ENCODE peak calls at places on chromosome 4, in seven cellular contexts. One of them, this sample, is unnamed.

GRCh38 chr4:8820178-8821102 is 51.2 kb downstream of the HMX1 start:
- DNase-seq in A549: no peak
- DNase-seq in endothelial cell of umbilical vein: no peak
- DNase-seq in IMR-90: no peak
- DNase-seq in GM12878: no peak
- DNase-seq in stomach: peak
- DNase-seq in uterus: no peak
- DNase-seq in this sample: no peak

GRCh38 chr4:74838746-74839370 is 44.5 kb upstream of the BTC start:
- DNase-seq in A549: no peak
- DNase-seq in endothelial cell of umbilical vein: no peak
- DNase-seq in IMR-90: peak
- DNase-seq in GM12878: no peak
- DNase-seq in stomach: no peak
- DNase-seq in uterus: no peak
- DNase-seq in this sample: no peak

GRCh38 chr4:23484689-23485088 is 405.2 kb downstream of the PPARGC1A start:
- DNase-seq in A549: no peak
- DNase-seq in endothelial cell of umbilical vein: peak
- DNase-seq in IMR-90: no peak
- DNase-seq in GM12878: no peak
- DNase-seq in stomach: no peak
- DNase-seq in uterus: no peak
- DNase-seq in this sample: no peak

GRCh38 chr4:10015140-10015753 is 6.0 kb downstream of the SLC2A9 start:
- DNase-seq in A549: no peak
- DNase-seq in endothelial cell of umbilical vein: peak
- DNase-seq in IMR-90: peak
- DNase-seq in GM12878: no peak
- DNase-seq in stomach: peak
- DNase-seq in uterus: no peak
- DNase-seq in this sample: no peak

GRCh38 chr4:6944311-6945051 is 34.9 kb downstream of the TBC1D14 start:
- DNase-seq in A549: no peak
- DNase-seq in endothelial cell of umbilical vein: peak
- DNase-seq in IMR-90: no peak
- DNase-seq in GM12878: no peak
- DNase-seq in stomach: no peak
- DNase-seq in uterus: no peak
- DNase-seq in this sample: no peak

GRCh38 chr4:3399277-3400194 is 42.2 kb upstream of the HGFAC start:
- DNase-seq in A549: no peak
- DNase-seq in endothelial cell of umbilical vein: peak
- DNase-seq in IMR-90: no peak
- DNase-seq in GM12878: no peak
- DNase-seq in stomach: no peak
- DNase-seq in uterus: no peak
- DNase-seq in this sample: no peak

GRCh38 chr4:110540606-110541440 is 64.9 kb downstream of the ENPEP start:
- DNase-seq in A549: no peak
- DNase-seq in endothelial cell of umbilical vein: peak
- DNase-seq in IMR-90: peak
- DNase-seq in GM12878: no peak
- DNase-seq in stomach: no peak
- DNase-seq in uterus: no peak
- DNase-seq in this sample: no peak

GRCh38 chr4:120561648-120562047 is 360.9 kb downstream of the PRDM5 start:
- DNase-seq in A549: no peak
- DNase-seq in endothelial cell of umbilical vein: no peak
- DNase-seq in IMR-90: no peak
- DNase-seq in GM12878: no peak
- DNase-seq in stomach: no peak
- DNase-seq in uterus: no peak
- DNase-seq in this sample: no peak

GRCh38 chr4:82128355-82128754 is 245.4 kb downstream of the HNRNPD start:
- DNase-seq in A549: no peak
- DNase-seq in endothelial cell of umbilical vein: no peak
- DNase-seq in IMR-90: no peak
- DNase-seq in GM12878: no peak
- DNase-seq in stomach: no peak
- DNase-seq in uterus: no peak
- DNase-seq in this sample: no peak

GRCh38 chr4:113457886-113458285 is 303.7 kb downstream of the CAMK2D start:
- DNase-seq in A549: no peak
- DNase-seq in endothelial cell of umbilical vein: no peak
- DNase-seq in IMR-90: peak
- DNase-seq in GM12878: no peak
- DNase-seq in stomach: no peak
- DNase-seq in uterus: no peak
- DNase-seq in this sample: no peak

GRCh38 chr4:122688529-122688928 is 44.0 kb upstream of the BBS12 start:
- DNase-seq in A549: no peak
- DNase-seq in endothelial cell of umbilical vein: peak
- DNase-seq in IMR-90: peak
- DNase-seq in GM12878: no peak
- DNase-seq in stomach: no peak
- DNase-seq in uterus: no peak
- DNase-seq in this sample: no peak

GRCh38 chr4:73704314-73705055 is 35.9 kb upstream of the CXCL8 start:
- DNase-seq in A549: peak
- DNase-seq in endothelial cell of umbilical vein: peak
- DNase-seq in IMR-90: peak
- DNase-seq in GM12878: no peak
- DNase-seq in stomach: peak
- DNase-seq in uterus: peak
- DNase-seq in this sample: no peak

GRCh38 chr4:170868191-170868590 is 778.4 kb upstream of the AADAT start:
- DNase-seq in A549: no peak
- DNase-seq in endothelial cell of umbilical vein: no peak
- DNase-seq in IMR-90: no peak
- DNase-seq in GM12878: no peak
- DNase-seq in stomach: no peak
- DNase-seq in uterus: no peak
- DNase-seq in this sample: no peak

DNA sequence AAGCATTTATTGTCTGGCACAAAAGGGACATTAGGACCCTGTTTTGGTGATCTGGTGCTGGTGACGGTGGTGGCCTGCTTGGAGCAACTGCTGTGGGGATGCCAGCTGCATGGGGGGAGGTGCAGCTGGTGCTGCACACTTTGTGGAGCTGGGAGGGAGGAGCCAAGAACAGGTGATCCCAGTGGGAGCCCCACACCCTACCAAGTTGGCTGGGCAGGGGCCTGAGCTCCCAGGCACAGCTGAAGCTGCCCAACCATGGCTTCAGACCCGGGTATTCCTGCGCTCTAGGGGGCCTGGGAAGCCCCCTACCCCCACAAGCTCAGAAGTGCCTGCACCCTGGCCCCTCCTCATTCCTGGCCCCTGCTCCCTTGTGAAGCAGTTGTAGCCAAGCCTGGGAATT is 1512.5 kb downstream of the TECRL start:
- DNase-seq in A549: no peak
- DNase-seq in endothelial cell of umbilical vein: no peak
- DNase-seq in IMR-90: no peak
- DNase-seq in GM12878: no peak
- DNase-seq in stomach: no peak
- DNase-seq in uterus: no peak
- DNase-seq in this sample: no peak
- TF ChIP-seq POLR2A in A549: no peak
- TF ChIP-seq POLR2A in endothelial cell of umbilical vein: no peak
- TF ChIP-seq POLR2A in IMR-90: no peak
- TF ChIP-seq POLR2A in GM12878: no peak
- TF ChIP-seq POLR2A in stomach: no peak
- TF ChIP-seq POLR2A in uterus: no peak
- TF ChIP-seq POLR2A in this sample: no peak

GRCh38 chr4:102500371-102501175 is 586 bp upstream of the NFKB1 start:
- DNase-seq in A549: no peak
- DNase-seq in endothelial cell of umbilical vein: peak
- DNase-seq in IMR-90: peak
- DNase-seq in GM12878: no peak
- DNase-seq in stomach: peak
- DNase-seq in uterus: peak
- DNase-seq in this sample: peak

GRCh38 chr4:102503301-102503746 is 2.2 kb downstream of the NFKB1 start:
- DNase-seq in A549: no peak
- DNase-seq in endothelial cell of umbilical vein: peak
- DNase-seq in IMR-90: no peak
- DNase-seq in GM12878: no peak
- DNase-seq in stomach: no peak
- DNase-seq in uterus: no peak
- DNase-seq in this sample: no peak

GRCh38 chr4:102503831-102504786 is 3.0 kb downstream of the NFKB1 start:
- DNase-seq in A549: no peak
- DNase-seq in endothelial cell of umbilical vein: no peak
- DNase-seq in IMR-90: no peak
- DNase-seq in GM12878: no peak
- DNase-seq in stomach: no peak
- DNase-seq in uterus: no peak
- DNase-seq in this sample: no peak

GRCh38 chr4:102501635-102502382 is 650 bp downstream of the NFKB1 start:
- DNase-seq in A549: no peak
- DNase-seq in endothelial cell of umbilical vein: peak
- DNase-seq in IMR-90: peak
- DNase-seq in GM12878: peak
- DNase-seq in stomach: peak
- DNase-seq in uterus: peak
- DNase-seq in this sample: peak

GRCh38 chr4:102501176-102501634 is at the start of gene NFKB1:
- DNase-seq in A549: no peak
- DNase-seq in endothelial cell of umbilical vein: peak
- DNase-seq in IMR-90: peak
- DNase-seq in GM12878: peak
- DNase-seq in stomach: peak
- DNase-seq in uterus: peak
- DNase-seq in this sample: peak
- TF ChIP-seq POLR2A in A549: peak
- TF ChIP-seq POLR2A in endothelial cell of umbilical vein: peak
- TF ChIP-seq POLR2A in IMR-90: peak
- TF ChIP-seq POLR2A in GM12878: peak
- TF ChIP-seq POLR2A in stomach: no peak
- TF ChIP-seq POLR2A in uterus: no peak
- TF ChIP-seq POLR2A in this sample: peak

GRCh38 chr4:153488719-153489384 is 22.7 kb downstream of the TMEM131L start:
- DNase-seq in A549: no peak
- DNase-seq in endothelial cell of umbilical vein: no peak
- DNase-seq in IMR-90: no peak
- DNase-seq in GM12878: peak
- DNase-seq in stomach: no peak
- DNase-seq in uterus: no peak
- DNase-seq in this sample: no peak

GRCh38 chr4:153486281-153487151 is 20.4 kb downstream of the TMEM131L start:
- DNase-seq in A549: peak
- DNase-seq in endothelial cell of umbilical vein: peak
- DNase-seq in IMR-90: peak
- DNase-seq in GM12878: no peak
- DNase-seq in stomach: peak
- DNase-seq in uterus: peak
- DNase-seq in this sample: peak

GRCh38 chr4:153489856-153490558 is 23.8 kb downstream of the TMEM131L start:
- DNase-seq in A549: no peak
- DNase-seq in endothelial cell of umbilical vein: peak
- DNase-seq in IMR-90: peak
- DNase-seq in GM12878: no peak
- DNase-seq in stomach: no peak
- DNase-seq in uterus: no peak
- DNase-seq in this sample: no peak

GRCh38 chr4:153485860-153486259 is 19.7 kb downstream of the TMEM131L start:
- DNase-seq in A549: no peak
- DNase-seq in endothelial cell of umbilical vein: no peak
- DNase-seq in IMR-90: no peak
- DNase-seq in GM12878: no peak
- DNase-seq in stomach: no peak
- DNase-seq in uterus: no peak
- DNase-seq in this sample: no peak

DNA sequence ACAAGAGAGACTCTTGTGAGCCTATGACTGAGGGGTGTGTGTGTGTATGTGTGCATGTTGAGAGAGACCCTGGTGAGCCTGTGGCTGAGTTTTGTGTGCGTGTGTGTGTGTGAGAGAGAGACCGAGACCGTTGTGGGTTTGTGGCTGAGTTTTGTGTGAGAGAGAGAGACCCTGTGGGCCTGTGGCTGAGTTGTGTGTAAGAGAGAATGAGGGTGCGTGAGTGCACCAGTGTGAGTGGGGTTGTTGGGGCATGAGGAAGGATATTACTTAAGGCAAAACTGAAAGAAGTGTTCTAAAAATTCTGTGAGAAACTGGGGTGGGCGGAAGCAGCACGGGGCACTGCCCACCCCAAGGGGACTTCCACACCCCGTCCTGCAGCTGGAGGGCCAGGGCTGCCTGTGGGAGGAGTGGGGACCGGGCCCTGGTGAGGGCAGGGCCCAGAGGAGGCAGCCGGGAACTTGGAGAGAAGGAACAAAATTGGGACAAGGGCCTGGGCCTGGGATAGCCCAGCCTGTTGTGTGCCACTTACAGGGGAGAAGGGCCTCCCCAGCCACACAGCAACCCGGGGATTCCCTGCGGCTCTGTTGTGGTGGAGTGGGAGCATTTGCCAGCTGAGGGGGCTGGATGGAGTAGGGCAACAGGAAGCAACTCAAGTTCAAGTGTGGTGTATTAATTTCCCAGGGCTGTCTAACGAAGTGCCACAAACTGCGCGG is 22.0 kb downstream of the TMEM131L start:
- DNase-seq in A549: no peak
- DNase-seq in endothelial cell of umbilical vein: peak
- DNase-seq in IMR-90: peak
- DNase-seq in GM12878: peak
- DNase-seq in stomach: no peak
- DNase-seq in uterus: no peak
- DNase-seq in this sample: no peak
- TF ChIP-seq POLR2A in A549: no peak
- TF ChIP-seq POLR2A in endothelial cell of umbilical vein: no peak
- TF ChIP-seq POLR2A in IMR-90: no peak
- TF ChIP-seq POLR2A in GM12878: peak
- TF ChIP-seq POLR2A in stomach: no peak
- TF ChIP-seq POLR2A in uterus: no peak
- TF ChIP-seq POLR2A in this sample: no peak

DNA sequence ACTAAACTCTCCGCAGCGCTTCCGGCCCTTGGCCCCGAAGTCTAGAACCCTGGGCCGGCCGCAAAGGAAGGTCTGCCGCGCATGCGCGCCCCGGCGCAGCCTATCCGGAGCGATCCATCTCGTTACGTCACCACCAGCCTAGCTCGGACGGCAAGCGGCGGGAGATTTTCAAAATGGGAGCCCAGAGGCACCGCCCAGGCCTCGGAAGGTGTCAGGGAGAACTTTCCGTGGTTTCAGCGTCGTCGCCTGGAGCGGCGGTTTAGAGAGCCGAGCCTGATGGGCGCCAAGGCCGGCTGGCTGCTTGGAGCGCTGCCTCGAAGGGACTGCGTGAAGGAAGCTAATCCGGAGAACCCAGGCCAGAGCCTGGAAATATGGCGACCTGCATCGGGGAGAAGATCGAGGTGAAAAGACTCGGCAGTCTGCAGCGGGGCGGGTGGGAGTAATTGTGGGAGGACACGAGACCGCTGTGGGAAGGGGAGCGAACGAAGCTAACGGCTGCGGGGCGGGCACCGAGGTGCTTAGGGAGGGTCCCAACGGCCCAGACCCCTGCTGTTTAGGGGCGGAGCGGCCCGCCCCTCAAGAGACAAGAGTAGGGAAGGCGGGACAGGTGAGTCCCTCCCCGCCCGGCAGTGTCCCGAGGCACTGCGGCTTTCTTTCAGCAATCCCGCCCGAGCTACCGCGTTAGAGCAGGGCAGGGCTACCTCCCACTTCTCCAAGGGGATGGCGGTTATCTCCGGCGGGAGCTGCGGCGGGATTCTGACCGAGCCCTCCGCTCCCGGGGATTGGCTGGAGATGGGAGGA is at the start of gene PLK4:
- DNase-seq in A549: peak
- DNase-seq in endothelial cell of umbilical vein: peak
- DNase-seq in IMR-90: peak
- DNase-seq in GM12878: peak
- DNase-seq in stomach: peak
- DNase-seq in uterus: peak
- DNase-seq in this sample: peak
- TF ChIP-seq POLR2A in A549: no peak
- TF ChIP-seq POLR2A in endothelial cell of umbilical vein: peak
- TF ChIP-seq POLR2A in IMR-90: peak
- TF ChIP-seq POLR2A in GM12878: peak
- TF ChIP-seq POLR2A in stomach: no peak
- TF ChIP-seq POLR2A in uterus: peak
- TF ChIP-seq POLR2A in this sample: peak